ENCODE peak calls at places on chromosomes 11 and 22, in nine cellular contexts. V is esophagus muscularis mucosa, I is IMR-90, Z is body of pancreas, Y is thoracic aorta, H is OCI-LY7, X is heart left ventricle, M is prostate gland, T is psoas muscle. B is an unnamed sample.

GRCh38 chr22:49354516-49355205 is 473.0 kb downstream of the BRD1 start:
- DNase-seq in T (no peak), M (no peak), X (no peak), Z (no peak), Y (no peak), V (no peak), H (peak), I (no peak), B (no peak)

GRCh38 chr11:124644426-124645280 is 22.0 kb downstream of the TBRG1 start:
- DNase-seq in Y (no peak), I (peak), M (peak), X (peak), T (peak), Z (peak), V (no peak), H (peak), B (peak)

GRCh38 chr11:128725630-128726461 is 32.0 kb downstream of the FLI1 start:
- DNase-seq in T (no peak), V (no peak), X (no peak), M (no peak), H (peak), Y (no peak), I (peak), Z (peak), B (no peak)

GRCh38 chr11:37881741-37882140 is 1283.7 kb upstream of the RAG2 start:
- DNase-seq in H (no peak), M (no peak), Y (no peak), I (no peak), X (no peak), Z (no peak), V (no peak), T (no peak), B (no peak)

GRCh38 chr11:76206327-76207081 is at the start of gene WNT11:
- DNase-seq in Y (no peak), M (peak), Z (peak), X (peak), T (peak), V (no peak), H (no peak), I (no peak), B (no peak)

GRCh38 chr22:20565761-20566160 is 58.4 kb downstream of the MED15 start:
- DNase-seq in T (peak), M (no peak), Y (no peak), X (no peak), I (no peak), H (no peak), V (no peak), Z (no peak), B (no peak)

GRCh38 chr11:35246725-35247124 is 107.8 kb downstream of the CD44 start:
- DNase-seq in T (no peak), M (no peak), V (no peak), Z (no peak), H (no peak), Y (no peak), X (peak), I (peak), B (no peak)

GRCh38 chr22:35910013-35910860 is 118.4 kb downstream of the RBFOX2 start:
- DNase-seq in M (no peak), T (no peak), V (no peak), I (no peak), X (no peak), Y (no peak), Z (no peak), H (no peak), B (no peak)

GRCh38 chr22:20729194-20729593 is 44.7 kb upstream of the SERPIND1 start:
- DNase-seq in M (no peak), X (no peak), I (no peak), H (no peak), Y (no peak), T (no peak), Z (no peak), V (no peak), B (no peak)

GRCh38 chr11:61480936-61481335 is 27.6 kb upstream of the LRRC10B start:
- DNase-seq in I (no peak), Z (peak), M (no peak), V (no peak), H (no peak), T (no peak), Y (no peak), X (no peak), B (no peak)

GRCh38 chr11:102115557-102115956 is 5.3 kb downstream of the YAP1 start:
- DNase-seq in V (no peak), H (no peak), Z (peak), T (no peak), M (peak), I (peak), Y (no peak), X (no peak), B (no peak)

GRCh38 chr11:20360650-20361049 is 2.9 kb upstream of the HTATIP2 start:
- DNase-seq in M (no peak), T (no peak), H (peak), V (no peak), X (no peak), Y (no peak), I (peak), Z (peak), B (peak)

GRCh38 chr22:27494821-27495220 is 306.7 kb downstream of the MN1 start:
- DNase-seq in Y (no peak), H (no peak), Z (no peak), I (no peak), M (no peak), T (no peak), V (no peak), X (no peak), B (no peak)

GRCh38 chr22:45777046-45777851 is 105.6 kb downstream of the ATXN10 start:
- DNase-seq in Z (no peak), H (peak), T (no peak), X (no peak), V (no peak), M (no peak), Y (no peak), I (peak), B (no peak)
- H3K27ac ChIP-seq in Z (no peak), H (peak), T (no peak), X (no peak), V (no peak), M (no peak), Y (no peak), I (no peak), B (no peak)

DNA sequence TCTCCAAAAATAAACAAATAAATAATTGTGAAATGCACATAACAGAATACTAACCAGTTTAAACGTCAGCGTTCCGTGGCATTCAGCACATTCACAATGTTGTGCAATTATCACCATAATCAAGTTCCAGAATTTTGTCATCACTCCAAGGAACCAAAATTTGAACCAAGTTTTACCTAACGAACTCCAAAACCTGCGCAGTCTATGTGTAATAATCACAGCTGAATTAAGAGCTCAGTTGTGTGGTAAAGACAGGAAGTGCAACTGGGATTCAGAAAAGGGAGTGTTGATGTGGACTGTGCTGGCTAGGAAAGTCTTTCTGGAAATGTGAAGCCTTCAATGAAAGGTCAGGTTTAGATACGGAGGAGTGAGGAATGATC is 5.4 kb upstream of the MCAM start:
- DNase-seq in T (no peak), Y (no peak), M (no peak), V (no peak), Z (no peak), X (no peak), H (no peak), I (no peak), B (no peak)
- TF ChIP-seq CTCF in T (no peak), Y (peak), M (no peak), V (peak), Z (no peak), X (no peak), H (no peak), I (no peak), B (no peak)

DNA sequence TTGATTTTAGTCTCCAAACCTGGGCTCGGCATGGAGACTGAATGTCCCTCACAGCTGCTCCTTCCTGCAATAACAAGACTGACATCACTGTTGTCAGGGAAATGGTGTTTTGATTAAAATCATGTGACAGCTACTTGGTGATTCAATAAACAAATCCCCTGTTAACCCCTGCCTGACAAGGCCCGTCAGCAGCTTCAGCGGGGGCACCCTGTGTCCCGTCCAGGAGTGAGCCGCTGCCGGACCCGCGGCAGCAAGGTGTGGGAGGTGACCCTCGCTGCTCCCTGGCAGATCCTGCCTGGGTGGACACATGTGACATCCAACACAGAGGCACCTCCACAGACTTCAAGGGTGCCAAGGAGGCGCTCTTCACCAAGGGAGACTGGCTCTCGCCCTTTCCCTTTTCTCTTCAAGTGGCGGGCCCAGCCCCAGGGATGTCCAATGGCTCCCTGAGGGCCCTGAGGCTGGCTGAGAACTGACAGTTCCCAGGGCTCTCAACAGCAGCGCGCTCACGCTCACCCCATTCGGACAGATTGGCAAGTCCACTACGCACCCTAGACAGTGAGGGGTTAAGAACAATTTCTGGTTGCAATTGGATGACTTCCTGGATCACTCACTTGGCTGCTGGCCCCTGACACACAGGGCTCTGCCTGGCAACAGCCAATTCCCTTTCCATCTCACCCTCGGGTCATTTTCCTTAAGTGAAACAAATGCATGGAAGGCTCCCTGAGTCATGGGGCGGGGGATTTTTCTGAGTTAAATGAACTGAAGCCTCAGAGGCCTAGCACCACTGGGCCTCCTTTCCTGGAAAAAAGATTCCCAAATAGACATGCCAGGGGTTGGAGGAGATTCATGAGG is 30.7 kb downstream of the PPP2R1B start:
- DNase-seq in V (no peak), X (peak), I (peak), T (peak), Y (peak), M (no peak), H (no peak), Z (peak), B (peak)
- H3K27ac ChIP-seq in V (peak), X (peak), I (peak), T (peak), Y (peak), M (peak), H (no peak), Z (peak), B (peak)

GRCh38 chr11:334264-335033 is 13.8 kb upstream of the IFITM3 start:
- DNase-seq in T (peak), V (no peak), Y (no peak), X (no peak), M (no peak), H (no peak), Z (no peak), I (no peak), B (no peak)

GRCh38 chr11:332651-333480 is 12.2 kb upstream of the IFITM3 start:
- DNase-seq in H (peak), X (no peak), I (no peak), Z (no peak), M (no peak), T (no peak), V (no peak), Y (no peak), B (no peak)

GRCh38 chr11:336666-337002 is 16.0 kb upstream of the IFITM3 start:
- DNase-seq in T (no peak), Y (no peak), I (no peak), V (no peak), X (no peak), Z (no peak), H (no peak), M (no peak), B (no peak)

GRCh38 chr11:337711-338110 is 17.1 kb upstream of the IFITM3 start:
- DNase-seq in I (no peak), H (no peak), T (no peak), Z (no peak), X (no peak), Y (no peak), M (no peak), V (no peak), B (no peak)

GRCh38 chr11:335779-336665 is 15.4 kb upstream of the IFITM3 start:
- DNase-seq in X (peak), M (no peak), V (no peak), T (peak), I (no peak), Y (no peak), H (peak), Z (peak), B (no peak)
- TF ChIP-seq CTCF in X (no peak), M (no peak), V (no peak), T (no peak), I (no peak), Y (no peak), H (no peak), Z (no peak), B (no peak)

GRCh38 chr22:22800716-22801115 is 86.9 kb upstream of the IGLL5 start:
- DNase-seq in I (peak), Z (no peak), Y (no peak), V (peak), T (no peak), X (no peak), H (no peak), M (no peak), B (peak)

GRCh38 chr22:22796729-22797128 is 90.9 kb upstream of the IGLL5 start:
- DNase-seq in Z (no peak), M (no peak), I (no peak), X (no peak), V (peak), H (no peak), T (no peak), Y (no peak), B (no peak)

GRCh38 chr22:22799561-22799960 is 88.1 kb upstream of the IGLL5 start:
- DNase-seq in Z (no peak), Y (no peak), X (no peak), H (no peak), T (no peak), V (no peak), I (no peak), M (no peak), B (peak)

GRCh38 chr22:22798716-22799115 is 88.9 kb upstream of the IGLL5 start:
- DNase-seq in Z (no peak), Y (no peak), M (no peak), X (no peak), I (no peak), V (peak), H (no peak), T (no peak), B (no peak)

DNA sequence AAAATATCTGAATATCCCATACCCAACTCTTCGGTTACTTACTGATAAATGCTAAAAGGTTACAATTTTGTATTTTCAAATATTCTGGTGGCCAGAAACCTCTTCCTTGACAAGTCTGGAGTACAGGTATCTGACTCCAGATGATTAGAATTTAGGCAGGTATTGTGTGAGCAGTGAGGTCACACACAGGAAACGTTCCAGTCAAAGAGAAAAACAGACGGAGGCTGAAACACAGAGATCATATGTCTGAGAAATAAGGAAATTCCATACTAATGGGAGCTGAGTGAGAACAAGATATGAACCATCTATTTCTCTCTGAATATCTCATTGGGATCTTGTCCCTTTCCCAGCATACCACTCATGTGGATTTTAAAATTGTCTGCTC is 89.4 kb upstream of the IGLL5 start:
- DNase-seq in X (no peak), T (no peak), Z (no peak), Y (no peak), H (no peak), M (no peak), I (no peak), V (no peak), B (no peak)
- H3K27ac ChIP-seq in X (no peak), T (no peak), Z (no peak), Y (no peak), H (no peak), M (no peak), I (no peak), V (no peak), B (no peak)

B was measured in lung.